ENCODE peak calls at places on chromosomes 6 and 20, in eight cellular contexts. N, L, B, C, A, P, O and H are unnamed samples.

GRCh38 chr6:22322103-22322882 is 25.5 kb upstream of the PRL start:
- DNase-seq in C (no peak), O (no peak), N (peak; percentile 71), A (no peak), B (no peak), P (peak; percentile 84), L (no peak), H (peak; percentile 71)

GRCh38 chr20:57428611-57429496 is 37.7 kb downstream of the RBM38 start:
- DNase-seq in P (no peak), N (no peak), A (no peak), L (no peak), C (no peak), B (no peak), O (no peak), H (no peak)

GRCh38 chr6:144330017-144330416 is 44.9 kb downstream of the UTRN start:
- DNase-seq in P (no peak), A (no peak), O (no peak), N (no peak), L (no peak), B (no peak), C (no peak), H (no peak)

GRCh38 chr20:44918342-44918741 is 8.5 kb downstream of the PABPC1L start:
- DNase-seq in A (no peak), P (no peak), L (no peak), B (no peak), C (no peak), O (no peak), N (no peak), H (no peak)

GRCh38 chr6:150478651-150479498 is 110.1 kb downstream of the IYD start:
- DNase-seq in N (no peak), A (no peak), L (no peak), O (no peak), P (no peak), C (no peak), B (no peak), H (no peak)

GRCh38 chr20:9467995-9468394 is 46.4 kb upstream of the LAMP5 start:
- DNase-seq in P (no peak), B (no peak), A (no peak), N (no peak), O (no peak), C (no peak), L (no peak), H (peak; percentile 20)

GRCh38 chr6:46170357-46171289 is at the start of gene ENPP5:
- DNase-seq in N (peak; percentile 12), B (peak; percentile 80), O (peak; percentile 82), L (peak; percentile 7), C (peak; percentile 25), A (peak; percentile 70), P (peak; percentile 98), H (peak; percentile 95)

GRCh38 chr6:28862077-28862476 is 61.7 kb downstream of the TRIM27 start:
- DNase-seq in L (no peak), N (no peak), P (no peak), B (no peak), O (no peak), A (no peak), C (no peak), H (no peak)

GRCh38 chr20:4341804-4342560 is 326.6 kb upstream of the RNF24 start:
- DNase-seq in C (no peak), P (no peak), O (peak; percentile 21), A (no peak), B (no peak), L (no peak), N (peak; percentile 63), H (no peak)

GRCh38 chr6:90251295-90251992 is 45.2 kb downstream of the BACH2 start:
- DNase-seq in C (no peak), P (peak; percentile 13), L (no peak), B (no peak), A (no peak), O (no peak), N (no peak), H (no peak)

GRCh38 chr20:50788868-50789125 is 6.1 kb upstream of the BCAS4 start:
- DNase-seq in L (no peak), A (no peak), P (no peak), C (no peak), N (peak; percentile 29), B (no peak), O (no peak), H (no peak)

GRCh38 chr20:62223571-62223970 is 3.5 kb upstream of the HRH3 start:
- DNase-seq in C (no peak), O (no peak), A (no peak), L (no peak), N (no peak), B (no peak), P (no peak), H (no peak)